ENCODE peak calls at places on chromosomes 1 and 21, in four cellular contexts. V, N, P and F are unnamed samples.

GRCh38 chr1:153697191-153697872 is 18.8 kb downstream of the NPR1 start:
- DNase-seq in N (peak), P (no peak), V (peak), F (peak)

GRCh38 chr1:231040019-231040799 is at the start of gene FAM89A:
- DNase-seq in V (peak), N (peak), P (no peak), F (peak)

GRCh38 chr1:165815725-165816124 is 11.7 kb upstream of the UCK2 start:
- DNase-seq in N (no peak), V (peak), P (peak), F (peak)

GRCh38 chr21:34126269-34126668 is 52.9 kb downstream of the MRPS6 start:
- DNase-seq in N (no peak), V (peak), P (peak), F (peak)

GRCh38 chr1:43531453-43531905 is 796 bp downstream of the PTPRF start:
- DNase-seq in P (no peak), N (peak), V (peak), F (no peak)

GRCh38 chr1:241990040-241990439 is 8.9 kb downstream of the MAP1LC3C start:
- DNase-seq in V (peak), P (peak), N (no peak), F (peak)

GRCh38 chr21:14095021-14095420 is 115.7 kb downstream of the LIPI start:
- DNase-seq in N (no peak), P (no peak), V (no peak), F (no peak)

GRCh38 chr1:221741364-221741970 is 422 bp downstream of the DUSP10 start:
- DNase-seq in N (no peak), V (no peak), P (peak), F (peak)

GRCh38 chr1:148353461-148354283 is 129.4 kb downstream of the PPIAL4G start:
- DNase-seq in V (peak), N (no peak), P (peak), F (no peak)

GRCh38 chr1:27446491-27447020 is 43.4 kb downstream of the WASF2 start:
- DNase-seq in N (no peak), P (no peak), V (no peak), F (no peak)

GRCh38 chr1:20729990-20730689 is 2.4 kb downstream of the SH2D5 start:
- DNase-seq in V (no peak), P (no peak), N (peak), F (no peak)

GRCh38 chr1:8025061-8025670 is 943 bp downstream of the ERRFI1 start:
- DNase-seq in V (no peak), P (no peak), N (no peak), F (no peak)

GRCh38 chr1:62962794-62963776 is 179.2 kb downstream of the ATG4C start:
- DNase-seq in P (peak), N (peak), V (peak), F (peak)

GRCh38 chr1:162878000-162878596 is 17.1 kb upstream of the CCDC190 start:
- DNase-seq in P (peak), N (peak), V (peak), F (peak)

GRCh38 chr21:45496151-45496967 is 45.9 kb downstream of the SLC19A1 start:
- DNase-seq in V (no peak), N (no peak), P (no peak), F (no peak)

GRCh38 chr21:27390384-27390783 is 423.5 kb upstream of the ADAMTS5 start:
- DNase-seq in N (no peak), V (no peak), P (no peak), F (no peak)

GRCh38 chr1:201508809-201509208 is 1.9 kb upstream of the CSRP1 start:
- DNase-seq in V (no peak), N (no peak), P (peak), F (peak)

GRCh38 chr1:28915036-28915895 is 897 bp downstream of the EPB41 start:
- DNase-seq in V (peak), P (peak), N (peak), F (peak)

GRCh38 chr1:163730366-163730765 is 408.6 kb downstream of the NUF2 start:
- DNase-seq in V (no peak), P (no peak), N (no peak), F (no peak)

GRCh38 chr1:78122389-78122788 is 76.6 kb downstream of the GIPC2 start:
- DNase-seq in P (no peak), V (no peak), N (no peak), F (no peak)

GRCh38 chr1:150221552-150221951 is 14.4 kb downstream of the ANP32E start:
- DNase-seq in P (peak), N (peak), V (no peak), F (peak)

GRCh38 chr1:39158330-39159086 is 46.0 kb upstream of the MACF1 start:
- DNase-seq in P (peak), N (no peak), V (peak), F (no peak)

GRCh38 chr1:222109836-222110235 is 367.9 kb upstream of the DUSP10 start:
- DNase-seq in V (no peak), N (no peak), P (no peak), F (no peak)

GRCh38 chr1:92192246-92192645 is 25.5 kb upstream of the C1orf146 start:
- DNase-seq in V (no peak), P (no peak), N (no peak), F (no peak)

GRCh38 chr1:204256531-204256930 is 42.7 kb upstream of the GOLT1A start:
- DNase-seq in N (no peak), V (no peak), P (no peak), F (no peak)

GRCh38 chr1:204254031-204254661 is 40.4 kb upstream of the GOLT1A start:
- DNase-seq in N (no peak), P (peak), V (peak), F (peak)

GRCh38 chr1:204257446-204257845 is 43.7 kb upstream of the GOLT1A start:
- DNase-seq in V (no peak), N (no peak), P (no peak), F (no peak)

GRCh38 chr1:204255966-204256365 is 42.2 kb upstream of the GOLT1A start:
- DNase-seq in V (peak), P (peak), N (no peak), F (no peak)

DNA sequence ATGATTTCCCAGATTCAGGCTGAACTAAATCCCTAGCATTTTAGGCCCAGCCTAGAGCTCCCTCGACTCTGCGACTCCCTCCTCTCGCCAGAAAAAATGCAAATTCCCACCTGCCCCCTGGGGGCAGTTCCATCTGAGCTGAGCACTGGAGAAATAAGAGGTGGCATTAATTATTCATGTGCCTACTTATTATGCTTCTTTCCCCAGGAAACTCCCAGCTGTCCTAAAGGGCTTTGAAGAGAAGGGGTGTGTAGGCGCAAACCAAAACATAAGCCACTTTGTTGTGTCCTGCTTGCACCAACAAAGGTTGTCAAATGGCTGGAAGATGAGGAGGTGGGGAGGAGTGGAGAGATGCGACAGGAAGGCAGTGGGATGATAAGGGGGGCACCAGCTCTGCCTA is 41.4 kb upstream of the GOLT1A start:
- DNase-seq in P (no peak), N (peak), V (peak), F (no peak)
- H4K8ac ChIP-seq in P (peak), N (no peak), V (no peak), F (no peak)

GRCh38 chr1:6260961-6261614 is at the start of gene GPR153:
- DNase-seq in P (no peak), N (peak), V (no peak), F (peak)
- H4K8ac ChIP-seq in P (no peak), N (peak), V (no peak), F (no peak)

GRCh38 chr1:56715161-56715560 is 70.0 kb downstream of the PRKAA2 start:
- DNase-seq in N (no peak), P (peak), V (no peak), F (peak)

DNA sequence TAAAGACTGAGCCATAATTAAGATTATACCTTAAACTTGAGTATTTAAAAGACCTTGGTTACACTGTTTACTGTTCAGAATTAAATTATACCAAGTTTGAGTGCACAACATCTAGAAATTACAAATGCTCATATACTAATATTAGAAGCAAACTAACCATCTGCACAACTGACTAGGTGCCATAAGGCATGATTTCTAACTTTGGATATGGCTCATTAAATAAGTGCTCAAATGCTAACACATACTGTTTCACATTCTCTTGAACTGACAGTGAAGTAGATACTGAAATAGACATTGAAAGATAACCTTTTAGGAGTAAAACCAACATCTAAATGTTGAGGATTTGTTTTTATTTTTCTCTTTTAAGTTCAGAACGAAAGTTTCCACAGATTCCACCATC is 74.1 kb downstream of the PRKAA2 start:
- DNase-seq in P (no peak), N (no peak), V (no peak), F (no peak)
- H4K8ac ChIP-seq in P (no peak), N (no peak), V (no peak), F (no peak)

DNA sequence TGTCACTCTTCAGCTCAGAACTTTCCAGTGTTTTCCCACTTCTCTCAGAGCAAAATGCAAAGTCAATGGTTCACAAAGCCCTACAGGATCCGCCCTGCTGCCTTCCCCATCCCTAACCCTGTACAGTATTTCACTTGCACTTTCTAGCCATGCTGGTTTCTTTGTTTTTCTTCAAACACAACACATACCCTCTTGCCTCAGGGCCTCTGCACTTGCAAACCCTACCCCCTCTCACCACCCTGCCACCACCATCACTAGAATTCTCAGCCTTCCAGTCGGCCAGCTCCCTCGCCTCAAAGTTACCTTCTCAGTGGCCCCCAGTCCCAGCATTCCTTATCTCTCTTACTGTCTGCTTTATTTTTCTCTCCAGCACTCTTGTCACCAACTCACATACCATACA is 17.6 kb downstream of the TEX35 start:
- DNase-seq in V (no peak), N (no peak), P (peak), F (no peak)
- H4K8ac ChIP-seq in V (no peak), N (no peak), P (peak), F (no peak)

GRCh38 chr1:172382949-172383348 is 37.5 kb upstream of the C1orf105 start:
- DNase-seq in V (no peak), N (no peak), P (no peak), F (no peak)
- H4K8ac ChIP-seq in V (no peak), N (no peak), P (peak), F (no peak)

GRCh38 chr1:204128964-204129896 is 22.6 kb downstream of the ETNK2 start:
- DNase-seq in N (peak), V (peak), P (peak), F (peak)

GRCh38 chr1:204131978-204132377 is 19.9 kb downstream of the ETNK2 start:
- DNase-seq in N (no peak), V (no peak), P (no peak), F (peak)

GRCh38 chr1:204130178-204130577 is 21.7 kb downstream of the ETNK2 start:
- DNase-seq in P (no peak), N (no peak), V (no peak), F (no peak)

GRCh38 chr1:204132718-204133117 is 19.1 kb downstream of the ETNK2 start:
- DNase-seq in V (no peak), N (no peak), P (no peak), F (no peak)

GRCh38 chr1:204130989-204131892 is 20.6 kb downstream of the ETNK2 start:
- DNase-seq in P (peak), N (no peak), V (peak), F (peak)
- H4K8ac ChIP-seq in P (peak), N (no peak), V (no peak), F (no peak)

DNA sequence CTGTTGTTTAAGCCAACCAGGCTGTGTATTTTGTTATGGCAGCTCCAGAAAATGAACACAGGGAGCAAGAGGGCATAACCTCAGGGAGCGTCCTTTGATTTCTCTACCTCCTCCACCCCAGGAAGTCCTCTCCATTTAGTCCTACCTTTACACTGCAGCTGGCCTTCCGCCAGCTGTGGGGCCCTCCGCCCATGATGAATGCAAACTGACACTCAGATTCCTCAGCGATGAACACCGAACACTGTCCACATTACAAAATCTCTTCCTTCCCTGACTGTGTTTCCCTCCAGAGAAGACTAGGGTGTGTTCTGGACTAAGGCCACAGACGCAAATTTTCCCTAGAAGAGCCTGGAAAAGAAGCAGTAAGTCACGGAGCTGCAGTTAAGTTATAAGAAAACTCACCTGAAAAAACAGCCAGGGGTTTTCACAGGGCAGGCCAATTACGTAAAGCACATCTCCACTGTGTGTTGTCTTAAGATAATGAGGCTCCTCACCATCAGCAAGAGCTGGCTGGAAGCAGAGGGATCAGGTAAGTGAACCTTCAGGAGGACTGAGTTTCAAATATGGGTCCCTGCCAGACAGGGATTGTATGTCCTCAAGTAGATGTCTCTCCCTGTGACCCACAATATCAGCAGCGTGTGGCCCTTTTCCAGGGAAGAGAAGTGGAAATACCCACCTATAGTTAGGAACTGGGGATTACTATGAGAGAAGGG is 46.3 kb upstream of the ATP1B1 start:
- DNase-seq in V (no peak), N (no peak), P (no peak), F (no peak)
- H4K8ac ChIP-seq in V (no peak), N (no peak), P (no peak), F (no peak)

GRCh38 chr1:10667815-10668214 is 128.6 kb downstream of the CASZ1 start:
- DNase-seq in V (no peak), P (no peak), N (no peak), F (no peak)
- H4K8ac ChIP-seq in V (no peak), P (no peak), N (no peak), F (no peak)

DNA sequence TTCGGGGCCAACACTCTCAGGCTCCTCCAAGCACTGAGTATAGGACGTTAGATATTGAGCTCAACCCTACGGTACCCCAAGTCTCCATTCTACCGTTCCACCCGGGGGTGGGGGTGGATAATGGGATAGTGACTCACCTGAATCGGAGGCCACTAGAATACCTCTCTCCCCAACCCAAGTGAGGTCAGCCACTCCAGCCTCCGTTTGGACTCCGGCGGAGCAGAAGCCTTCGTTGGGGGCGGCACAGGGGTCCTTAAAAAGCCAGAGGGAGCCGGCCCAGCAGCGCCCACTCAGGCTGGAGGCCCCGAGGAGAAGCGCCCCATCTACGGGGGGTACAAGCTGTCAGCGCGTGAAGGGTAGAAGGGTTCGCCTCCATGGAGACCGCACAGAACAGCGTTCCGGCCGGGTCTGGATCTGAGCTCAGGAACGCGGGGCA is 556 bp downstream of the WDR77 start:
- DNase-seq in N (no peak), V (peak), P (peak), F (no peak)
- H4K8ac ChIP-seq in N (peak), V (no peak), P (peak), F (peak)

GRCh38 chr1:19140465-19140864 is 69.6 kb downstream of the UBR4 start:
- DNase-seq in V (no peak), N (no peak), P (no peak), F (no peak)

GRCh38 chr1:19133360-19133759 is 76.7 kb downstream of the UBR4 start:
- DNase-seq in N (no peak), V (no peak), P (no peak), F (no peak)

GRCh38 chr1:19137158-19137557 is 72.9 kb downstream of the UBR4 start:
- DNase-seq in P (no peak), V (no peak), N (no peak), F (no peak)

GRCh38 chr1:19139711-19140110 is 70.4 kb downstream of the UBR4 start:
- DNase-seq in N (no peak), P (no peak), V (peak), F (no peak)

GRCh38 chr1:19138958-19139581 is 71.0 kb downstream of the UBR4 start:
- DNase-seq in V (no peak), P (no peak), N (no peak), F (no peak)
- H4K8ac ChIP-seq in V (no peak), P (no peak), N (no peak), F (no peak)